ENCODE peak calls at places on chromosomes 5 and 9, in seven cellular contexts. One of them, this sample, is unnamed.

GRCh38 chr5:176656467-176656990 is 9.2 kb downstream of the TSPAN17 start:
- DNase-seq in fibroblast of pulmonary artery: no peak
- DNase-seq in epithelial cell of esophagus: no peak
- DNase-seq in foreskin fibroblast: no peak
- DNase-seq in colonic mucosa: no peak
- DNase-seq in transverse colon: no peak
- DNase-seq in astrocyte of the spinal cord: no peak
- DNase-seq in this sample: no peak

GRCh38 chr5:177598477-177598876 is 1.5 kb upstream of the B4GALT7 start:
- DNase-seq in fibroblast of pulmonary artery: no peak
- DNase-seq in epithelial cell of esophagus: no peak
- DNase-seq in foreskin fibroblast: no peak
- DNase-seq in colonic mucosa: no peak
- DNase-seq in transverse colon: no peak
- DNase-seq in astrocyte of the spinal cord: no peak
- DNase-seq in this sample: no peak

GRCh38 chr5:149894237-149894636 is 50.4 kb downstream of the PDE6A start:
- DNase-seq in fibroblast of pulmonary artery: no peak
- DNase-seq in epithelial cell of esophagus: no peak
- DNase-seq in foreskin fibroblast: no peak
- DNase-seq in colonic mucosa: no peak
- DNase-seq in transverse colon: no peak
- DNase-seq in astrocyte of the spinal cord: no peak
- DNase-seq in this sample: no peak

GRCh38 chr9:124008855-124009834 is 2.4 kb upstream of the LHX2 start:
- DNase-seq in fibroblast of pulmonary artery: no peak
- DNase-seq in epithelial cell of esophagus: no peak
- DNase-seq in foreskin fibroblast: no peak
- DNase-seq in colonic mucosa: no peak
- DNase-seq in transverse colon: no peak
- DNase-seq in astrocyte of the spinal cord: no peak
- DNase-seq in this sample: peak

GRCh38 chr5:107869459-107870115 is 198.8 kb upstream of the EFNA5 start:
- DNase-seq in fibroblast of pulmonary artery: peak
- DNase-seq in epithelial cell of esophagus: peak
- DNase-seq in foreskin fibroblast: peak
- DNase-seq in colonic mucosa: no peak
- DNase-seq in transverse colon: no peak
- DNase-seq in astrocyte of the spinal cord: peak
- DNase-seq in this sample: no peak

GRCh38 chr9:75101004-75101601 is 12.8 kb downstream of the OSTF1 start:
- DNase-seq in fibroblast of pulmonary artery: no peak
- DNase-seq in epithelial cell of esophagus: no peak
- DNase-seq in foreskin fibroblast: no peak
- DNase-seq in colonic mucosa: no peak
- DNase-seq in transverse colon: no peak
- DNase-seq in astrocyte of the spinal cord: no peak
- DNase-seq in this sample: peak

GRCh38 chr9:21017092-21017491 is 14.3 kb downstream of the HACD4 start:
- DNase-seq in fibroblast of pulmonary artery: peak
- DNase-seq in epithelial cell of esophagus: peak
- DNase-seq in foreskin fibroblast: peak
- DNase-seq in colonic mucosa: no peak
- DNase-seq in transverse colon: no peak
- DNase-seq in astrocyte of the spinal cord: peak
- DNase-seq in this sample: no peak

GRCh38 chr5:135057233-135057632 is 23.2 kb upstream of the PITX1 start:
- DNase-seq in fibroblast of pulmonary artery: no peak
- DNase-seq in epithelial cell of esophagus: no peak
- DNase-seq in foreskin fibroblast: no peak
- DNase-seq in colonic mucosa: no peak
- DNase-seq in transverse colon: no peak
- DNase-seq in astrocyte of the spinal cord: no peak
- DNase-seq in this sample: no peak

GRCh38 chr9:7237473-7238243 is 479.9 kb downstream of the KDM4C start:
- DNase-seq in fibroblast of pulmonary artery: peak
- DNase-seq in epithelial cell of esophagus: peak
- DNase-seq in foreskin fibroblast: peak
- DNase-seq in colonic mucosa: no peak
- DNase-seq in transverse colon: no peak
- DNase-seq in astrocyte of the spinal cord: peak
- DNase-seq in this sample: no peak

GRCh38 chr9:112033237-112034215 is 136.9 kb downstream of the UGCG start:
- DNase-seq in fibroblast of pulmonary artery: no peak
- DNase-seq in epithelial cell of esophagus: no peak
- DNase-seq in foreskin fibroblast: no peak
- DNase-seq in colonic mucosa: no peak
- DNase-seq in transverse colon: no peak
- DNase-seq in astrocyte of the spinal cord: no peak
- DNase-seq in this sample: no peak

GRCh38 chr9:106675780-106676179 is 187.2 kb upstream of the ZNF462 start:
- DNase-seq in fibroblast of pulmonary artery: no peak
- DNase-seq in epithelial cell of esophagus: peak
- DNase-seq in foreskin fibroblast: no peak
- DNase-seq in colonic mucosa: no peak
- DNase-seq in transverse colon: no peak
- DNase-seq in astrocyte of the spinal cord: no peak
- DNase-seq in this sample: no peak

GRCh38 chr9:133130721-133131244 is 9.7 kb upstream of the RALGDS start:
- DNase-seq in fibroblast of pulmonary artery: no peak
- DNase-seq in epithelial cell of esophagus: no peak
- DNase-seq in foreskin fibroblast: no peak
- DNase-seq in colonic mucosa: no peak
- DNase-seq in transverse colon: peak
- DNase-seq in astrocyte of the spinal cord: no peak
- DNase-seq in this sample: no peak

GRCh38 chr5:154038604-154039457 is at the start of the genes FAM114A2 and MFAP3:
- DNase-seq in fibroblast of pulmonary artery: peak
- DNase-seq in epithelial cell of esophagus: peak
- DNase-seq in foreskin fibroblast: peak
- DNase-seq in colonic mucosa: peak
- DNase-seq in transverse colon: peak
- DNase-seq in astrocyte of the spinal cord: peak
- DNase-seq in this sample: peak

GRCh38 chr5:14063691-14064090 is 79.5 kb upstream of the TRIO start:
- DNase-seq in fibroblast of pulmonary artery: no peak
- DNase-seq in epithelial cell of esophagus: no peak
- DNase-seq in foreskin fibroblast: no peak
- DNase-seq in colonic mucosa: no peak
- DNase-seq in transverse colon: no peak
- DNase-seq in astrocyte of the spinal cord: no peak
- DNase-seq in this sample: no peak

DNA sequence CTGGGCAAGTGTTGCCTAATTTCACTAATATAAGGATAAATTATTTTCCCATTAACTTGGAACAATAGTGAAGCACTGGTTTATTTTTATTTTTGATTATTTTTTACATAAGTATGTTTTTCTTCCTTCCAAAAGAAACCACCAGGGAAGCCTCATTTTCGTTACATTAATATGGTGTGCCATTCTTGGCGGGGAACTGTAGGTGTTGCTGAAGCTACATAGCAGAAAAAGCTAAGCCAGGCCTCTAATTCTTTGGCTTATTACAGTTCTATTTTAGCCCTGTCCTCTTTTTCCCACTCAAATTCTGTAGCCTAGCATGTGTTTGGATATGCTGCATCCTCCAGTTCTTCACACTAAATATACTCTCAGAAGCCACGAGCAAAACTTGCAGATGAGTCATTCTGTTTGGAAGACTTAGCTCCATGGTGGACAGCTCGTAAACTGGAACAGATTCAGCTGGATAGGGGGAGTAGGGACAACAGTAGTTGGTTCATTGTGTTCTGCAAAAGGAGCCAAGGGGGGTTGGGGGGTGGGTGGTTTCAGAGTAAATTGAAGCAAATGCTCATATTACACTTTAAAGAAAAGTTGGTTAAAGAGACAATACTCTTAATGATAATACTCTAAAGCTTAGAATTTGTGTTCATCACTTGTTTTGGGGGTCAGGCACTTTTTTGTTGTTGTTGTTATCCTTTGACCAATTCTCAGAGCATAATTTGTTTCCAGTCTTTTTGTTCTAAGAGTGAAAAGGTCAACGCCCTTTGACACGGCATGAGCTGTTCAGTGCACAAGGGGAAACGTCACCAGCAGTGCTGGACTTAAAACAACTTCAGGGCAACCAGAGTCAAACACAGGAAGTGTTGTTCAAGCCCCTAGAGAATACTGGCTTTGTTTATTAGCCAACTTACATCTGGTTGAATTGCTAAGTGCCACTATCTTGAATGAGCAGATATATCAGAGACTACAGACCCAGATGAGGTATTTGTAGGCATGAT is 369.2 kb downstream of the TMEM161B start:
- DNase-seq in fibroblast of pulmonary artery: no peak
- DNase-seq in epithelial cell of esophagus: peak
- DNase-seq in foreskin fibroblast: peak
- DNase-seq in colonic mucosa: peak
- DNase-seq in transverse colon: no peak
- DNase-seq in astrocyte of the spinal cord: peak
- DNase-seq in this sample: peak
- TF ChIP-seq CTCF in fibroblast of pulmonary artery: no peak
- TF ChIP-seq CTCF in epithelial cell of esophagus: no peak
- TF ChIP-seq CTCF in foreskin fibroblast: no peak
- TF ChIP-seq CTCF in colonic mucosa: no peak
- TF ChIP-seq CTCF in transverse colon: no peak
- TF ChIP-seq CTCF in astrocyte of the spinal cord: peak
- TF ChIP-seq CTCF in this sample: no peak

DNA sequence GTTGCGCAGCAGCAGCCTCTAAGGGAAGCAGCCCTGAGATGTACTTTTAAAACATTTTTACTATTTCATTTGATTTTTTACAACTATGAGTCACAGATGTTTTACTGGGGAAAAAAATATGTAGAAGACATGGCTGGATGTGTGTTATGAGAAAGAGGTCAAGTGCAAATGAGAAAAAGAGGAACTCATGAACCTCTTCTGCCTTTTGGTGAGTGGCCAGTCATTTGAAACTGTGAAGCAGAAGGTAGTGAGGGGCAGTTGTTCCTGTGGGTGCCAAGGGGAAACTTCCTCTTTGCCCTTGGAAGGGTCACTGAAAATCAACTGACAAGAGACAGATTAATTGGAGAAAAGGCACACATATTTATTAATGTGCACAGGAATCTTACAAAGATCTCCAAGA is 31.3 kb upstream of the SYK start:
- DNase-seq in fibroblast of pulmonary artery: no peak
- DNase-seq in epithelial cell of esophagus: no peak
- DNase-seq in foreskin fibroblast: no peak
- DNase-seq in colonic mucosa: no peak
- DNase-seq in transverse colon: no peak
- DNase-seq in astrocyte of the spinal cord: no peak
- DNase-seq in this sample: no peak
- TF ChIP-seq CTCF in fibroblast of pulmonary artery: no peak
- TF ChIP-seq CTCF in epithelial cell of esophagus: no peak
- TF ChIP-seq CTCF in foreskin fibroblast: no peak
- TF ChIP-seq CTCF in colonic mucosa: no peak
- TF ChIP-seq CTCF in transverse colon: no peak
- TF ChIP-seq CTCF in astrocyte of the spinal cord: no peak
- TF ChIP-seq CTCF in this sample: no peak

GRCh38 chr9:2053883-2054845 is 39.0 kb downstream of the SMARCA2 start:
- DNase-seq in fibroblast of pulmonary artery: peak
- DNase-seq in epithelial cell of esophagus: no peak
- DNase-seq in foreskin fibroblast: peak
- DNase-seq in colonic mucosa: peak
- DNase-seq in transverse colon: peak
- DNase-seq in astrocyte of the spinal cord: peak
- DNase-seq in this sample: peak
- TF ChIP-seq CTCF in fibroblast of pulmonary artery: no peak
- TF ChIP-seq CTCF in epithelial cell of esophagus: no peak
- TF ChIP-seq CTCF in foreskin fibroblast: no peak
- TF ChIP-seq CTCF in colonic mucosa: no peak
- TF ChIP-seq CTCF in transverse colon: no peak
- TF ChIP-seq CTCF in astrocyte of the spinal cord: no peak
- TF ChIP-seq CTCF in this sample: no peak

GRCh38 chr9:34454571-34455065 is 3.8 kb downstream of the FAM219A start:
- DNase-seq in fibroblast of pulmonary artery: peak
- DNase-seq in epithelial cell of esophagus: peak
- DNase-seq in foreskin fibroblast: peak
- DNase-seq in colonic mucosa: no peak
- DNase-seq in transverse colon: no peak
- DNase-seq in astrocyte of the spinal cord: peak
- DNase-seq in this sample: no peak
- TF ChIP-seq CTCF in fibroblast of pulmonary artery: peak
- TF ChIP-seq CTCF in epithelial cell of esophagus: peak
- TF ChIP-seq CTCF in foreskin fibroblast: peak
- TF ChIP-seq CTCF in colonic mucosa: no peak
- TF ChIP-seq CTCF in transverse colon: no peak
- TF ChIP-seq CTCF in astrocyte of the spinal cord: no peak
- TF ChIP-seq CTCF in this sample: no peak

GRCh38 chr5:171418316-171418981 is 998 bp upstream of the FGF18 start:
- DNase-seq in fibroblast of pulmonary artery: peak
- DNase-seq in epithelial cell of esophagus: peak
- DNase-seq in foreskin fibroblast: peak
- DNase-seq in colonic mucosa: peak
- DNase-seq in transverse colon: peak
- DNase-seq in astrocyte of the spinal cord: peak
- DNase-seq in this sample: peak
- TF ChIP-seq CTCF in fibroblast of pulmonary artery: peak
- TF ChIP-seq CTCF in epithelial cell of esophagus: peak
- TF ChIP-seq CTCF in foreskin fibroblast: peak
- TF ChIP-seq CTCF in colonic mucosa: peak
- TF ChIP-seq CTCF in transverse colon: peak
- TF ChIP-seq CTCF in astrocyte of the spinal cord: peak
- TF ChIP-seq CTCF in this sample: peak

DNA sequence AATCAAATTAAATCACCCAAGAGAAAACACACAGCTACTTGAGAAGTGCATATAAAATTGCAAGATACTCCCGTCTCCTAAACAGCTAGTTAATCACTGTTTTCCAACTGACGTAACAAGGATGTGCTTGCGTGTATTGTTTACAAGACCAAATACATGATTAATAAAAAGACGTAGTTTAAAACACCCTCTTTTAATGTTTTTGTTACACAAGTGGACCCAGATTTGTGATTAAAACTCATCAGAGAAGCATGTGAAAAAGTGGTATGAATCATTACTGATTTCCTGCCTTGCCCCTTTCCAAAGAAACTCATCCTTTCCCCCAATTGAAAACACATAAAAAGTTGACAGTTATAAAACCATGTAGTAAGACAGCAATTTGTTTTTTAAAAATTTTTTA is 61.6 kb upstream of the FST start:
- DNase-seq in fibroblast of pulmonary artery: peak
- DNase-seq in epithelial cell of esophagus: peak
- DNase-seq in foreskin fibroblast: peak
- DNase-seq in colonic mucosa: no peak
- DNase-seq in transverse colon: no peak
- DNase-seq in astrocyte of the spinal cord: peak
- DNase-seq in this sample: no peak
- TF ChIP-seq CTCF in fibroblast of pulmonary artery: no peak
- TF ChIP-seq CTCF in epithelial cell of esophagus: no peak
- TF ChIP-seq CTCF in foreskin fibroblast: no peak
- TF ChIP-seq CTCF in colonic mucosa: no peak
- TF ChIP-seq CTCF in transverse colon: no peak
- TF ChIP-seq CTCF in astrocyte of the spinal cord: no peak
- TF ChIP-seq CTCF in this sample: no peak

GRCh38 chr9:4640027-4640426 is 22.1 kb upstream of the PLPP6 start:
- DNase-seq in fibroblast of pulmonary artery: peak
- DNase-seq in epithelial cell of esophagus: peak
- DNase-seq in foreskin fibroblast: peak
- DNase-seq in colonic mucosa: no peak
- DNase-seq in transverse colon: peak
- DNase-seq in astrocyte of the spinal cord: peak
- DNase-seq in this sample: peak
- TF ChIP-seq CTCF in fibroblast of pulmonary artery: peak
- TF ChIP-seq CTCF in epithelial cell of esophagus: peak
- TF ChIP-seq CTCF in foreskin fibroblast: peak
- TF ChIP-seq CTCF in colonic mucosa: no peak
- TF ChIP-seq CTCF in transverse colon: peak
- TF ChIP-seq CTCF in astrocyte of the spinal cord: peak
- TF ChIP-seq CTCF in this sample: peak

GRCh38 chr9:130893250-130894101 is 3.1 kb downstream of the QRFP start:
- DNase-seq in fibroblast of pulmonary artery: no peak
- DNase-seq in epithelial cell of esophagus: peak
- DNase-seq in foreskin fibroblast: no peak
- DNase-seq in colonic mucosa: no peak
- DNase-seq in transverse colon: peak
- DNase-seq in astrocyte of the spinal cord: no peak
- DNase-seq in this sample: peak
- TF ChIP-seq CTCF in fibroblast of pulmonary artery: peak
- TF ChIP-seq CTCF in epithelial cell of esophagus: peak
- TF ChIP-seq CTCF in foreskin fibroblast: no peak
- TF ChIP-seq CTCF in colonic mucosa: peak
- TF ChIP-seq CTCF in transverse colon: peak
- TF ChIP-seq CTCF in astrocyte of the spinal cord: no peak
- TF ChIP-seq CTCF in this sample: peak

This sample was measured in nephron progenitor cell.